ENCODE peak calls at places on chromosomes 2 and 18, in ten cellular contexts. L, U, K, R, N, O, Z, T, F and P are unnamed samples.

GRCh38 chr2:209145941-209146681 is 277.7 kb upstream of the MAP2 start:
- DNase-seq in N (no peak), R (no peak), L (no peak), Z (no peak), T (no peak), O (no peak), K (no peak), F (no peak), U (no peak), P (no peak)

GRCh38 chr2:86541282-86541681 is 22.0 kb downstream of the CHMP3 start:
- DNase-seq in N (no peak), T (no peak), O (no peak), Z (no peak), F (no peak), R (no peak), K (no peak), L (no peak), U (no peak), P (no peak)

GRCh38 chr2:24576617-24577016 is 85.6 kb downstream of the NCOA1 start:
- DNase-seq in N (no peak), K (no peak), T (no peak), L (no peak), Z (no peak), F (no peak), R (no peak), U (no peak), O (no peak), P (no peak)

GRCh38 chr18:77101410-77102245 is 31.0 kb downstream of the MBP start:
- DNase-seq in T (peak), O (peak), K (peak), R (peak), L (no peak), Z (peak), U (peak), F (peak), N (peak), P (peak)

GRCh38 chr2:28201711-28202180 is 190.9 kb upstream of the FOSL2 start:
- DNase-seq in T (no peak), K (no peak), L (no peak), U (no peak), R (no peak), N (peak), O (no peak), F (no peak), Z (no peak), P (no peak)

GRCh38 chr2:152036611-152037469 is 62.0 kb downstream of the CACNB4 start:
- DNase-seq in U (peak), T (no peak), R (peak), L (no peak), F (peak), Z (no peak), N (no peak), K (peak), O (peak), P (no peak)

GRCh38 chr2:16824472-16824871 is 158.8 kb upstream of the CYRIA start:
- DNase-seq in R (no peak), U (no peak), T (no peak), N (no peak), K (no peak), F (no peak), O (no peak), Z (no peak), L (no peak), P (no peak)

GRCh38 chr2:139369423-139370409 is 589.5 kb upstream of the NXPH2 start:
- DNase-seq in T (no peak), Z (no peak), N (no peak), U (no peak), K (no peak), L (no peak), F (no peak), O (no peak), R (no peak), P (no peak)

GRCh38 chr18:80145191-80145799 is 36.2 kb downstream of the ADNP2 start:
- DNase-seq in R (no peak), T (no peak), F (no peak), U (no peak), L (no peak), N (no peak), O (peak), Z (no peak), K (no peak), P (no peak)

GRCh38 chr18:76459687-76460350 is 35.2 kb downstream of the ZNF516 start:
- DNase-seq in K (peak), O (peak), Z (no peak), R (peak), F (peak), T (no peak), L (no peak), N (peak), U (no peak), P (peak)

GRCh38 chr2:240957656-240958365 is 40.6 kb upstream of the SNED1 start:
- DNase-seq in T (no peak), L (no peak), F (peak), U (no peak), N (no peak), R (peak), O (no peak), K (no peak), Z (no peak), P (no peak)

GRCh38 chr18:48866028-48866733 is 84.6 kb downstream of the SMAD7 start:
- DNase-seq in L (no peak), T (no peak), F (peak), Z (peak), U (no peak), O (peak), K (peak), R (peak), N (no peak), P (peak)

GRCh38 chr2:233295891-233296290 is 11.7 kb upstream of the SAG start:
- DNase-seq in R (no peak), T (no peak), K (no peak), Z (no peak), O (no peak), U (no peak), L (no peak), N (no peak), F (no peak), P (no peak)

GRCh38 chr2:16034151-16034974 is 94.0 kb downstream of the MYCN start:
- DNase-seq in U (no peak), O (no peak), L (no peak), F (no peak), R (no peak), Z (no peak), K (no peak), T (no peak), N (no peak), P (no peak)

GRCh38 chr18:39389800-39390379 is 1824.3 kb upstream of the CELF4 start:
- DNase-seq in T (no peak), O (no peak), Z (no peak), R (no peak), K (no peak), F (no peak), N (peak), L (no peak), U (no peak), P (no peak)

GRCh38 chr2:230124792-230125452 is 56.2 kb upstream of the SLC16A14 start:
- DNase-seq in R (no peak), Z (peak), K (no peak), F (no peak), L (peak), U (no peak), O (no peak), T (no peak), N (no peak), P (no peak)

GRCh38 chr18:2354292-2354691 is 217.0 kb downstream of the METTL4 start:
- DNase-seq in U (no peak), K (no peak), Z (no peak), O (no peak), T (no peak), L (no peak), N (no peak), F (no peak), R (no peak), P (no peak)

GRCh38 chr2:41020318-41020717 is 568.4 kb upstream of the SLC8A1 start:
- DNase-seq in K (no peak), Z (no peak), O (no peak), L (no peak), U (no peak), T (no peak), N (no peak), R (no peak), F (no peak), P (no peak)

GRCh38 chr2:82307510-82307909 is 2003.0 kb upstream of the LRRTM1 start:
- DNase-seq in F (no peak), T (no peak), R (no peak), Z (no peak), K (no peak), N (no peak), U (no peak), O (no peak), L (no peak), P (no peak)

GRCh38 chr2:201258666-201258999 is 1.7 kb upstream of the CASP8 start:
- DNase-seq in R (no peak), K (no peak), N (no peak), Z (no peak), O (no peak), F (no peak), T (no peak), U (no peak), L (no peak), P (no peak)
- H3K4me3 ChIP-seq in R (peak), K (peak), N (peak), Z (peak), O (peak), F (peak), T (peak), U (peak), L (peak), P (peak)

GRCh38 chr2:35976611-35977010 is 379.0 kb upstream of the CRIM1 start:
- DNase-seq in F (no peak), O (no peak), T (no peak), R (no peak), N (no peak), U (no peak), Z (no peak), L (no peak), K (no peak), P (no peak)

GRCh38 chr2:35978218-35978617 is 377.4 kb upstream of the CRIM1 start:
- DNase-seq in N (no peak), F (no peak), K (no peak), U (no peak), L (no peak), R (no peak), T (no peak), Z (no peak), O (no peak), P (no peak)

GRCh38 chr2:35973737-35974132 is 381.8 kb upstream of the CRIM1 start:
- DNase-seq in F (no peak), T (no peak), L (no peak), U (no peak), R (no peak), N (peak), Z (no peak), O (no peak), K (no peak), P (no peak)

DNA sequence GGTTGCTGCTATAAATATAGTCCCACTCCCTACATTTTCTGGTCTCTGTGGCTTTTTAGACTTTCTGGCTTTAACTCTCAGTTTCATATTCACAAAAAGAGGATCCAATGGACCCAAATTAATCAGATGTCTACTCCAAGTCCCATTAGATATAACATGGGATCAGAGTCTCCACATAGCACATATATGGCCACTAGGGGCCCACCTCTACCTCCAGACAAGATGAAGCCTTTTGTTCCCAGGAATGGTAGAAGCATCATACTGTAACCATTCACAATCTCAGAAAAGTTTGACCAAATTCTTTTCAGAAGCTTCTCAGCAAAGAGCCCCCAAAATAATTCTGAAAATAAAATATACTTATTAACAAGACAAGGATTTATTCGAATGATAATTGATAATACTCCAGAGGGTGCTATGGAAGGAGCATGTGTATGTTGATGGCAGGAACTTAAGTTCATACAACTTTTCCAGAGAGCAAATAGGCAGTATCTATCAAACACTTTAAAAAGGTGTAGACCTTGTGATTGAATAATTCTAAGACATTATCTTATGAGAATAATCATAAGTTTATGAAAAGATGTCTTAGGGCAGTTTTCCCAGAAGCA is 382.3 kb upstream of the CRIM1 start:
- DNase-seq in K (peak), N (no peak), L (no peak), T (no peak), Z (no peak), U (no peak), O (peak), F (peak), R (peak), P (no peak)
- TF ChIP-seq CTCF in K (peak), N (peak), L (peak), T (peak), Z (no peak), U (peak), O (peak), F (peak), R (peak), P (peak)

DNA sequence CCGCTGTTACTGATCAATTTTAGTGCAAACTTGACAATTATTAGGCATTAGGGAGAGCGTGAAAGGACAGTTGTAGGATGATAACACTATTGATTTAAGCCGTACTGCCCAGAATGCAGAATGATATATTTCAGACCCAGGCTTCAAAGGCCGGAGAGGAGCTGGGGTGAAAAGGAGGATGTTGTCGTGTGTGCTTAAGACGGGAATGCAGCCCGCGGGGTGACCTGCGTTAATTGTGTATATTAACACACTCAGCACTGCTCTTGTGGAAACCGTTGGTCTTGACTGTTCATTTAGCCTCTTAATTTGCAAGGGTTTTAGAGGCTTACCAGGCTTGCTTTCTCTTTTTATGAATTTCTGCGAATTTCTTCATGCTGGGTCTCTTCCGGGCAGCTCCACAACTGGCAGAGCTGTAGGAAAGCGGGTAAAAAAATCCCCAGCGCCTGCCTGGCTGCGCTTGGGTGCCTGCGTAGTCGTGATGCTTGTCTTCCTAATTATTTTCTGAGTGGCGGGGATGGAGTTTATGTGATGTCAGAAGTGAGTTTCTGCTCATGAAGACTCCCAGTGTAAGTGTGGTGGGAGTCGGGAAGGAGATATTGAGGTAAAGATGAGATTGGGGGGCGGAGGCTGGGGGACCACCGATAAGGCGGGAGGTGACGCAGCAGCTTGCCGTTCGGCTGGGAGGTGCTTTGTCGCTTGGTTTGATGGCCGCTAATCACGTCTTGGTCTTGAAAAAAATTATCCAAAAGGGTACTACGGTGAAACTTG is 229.7 kb downstream of the LDLRAD4 start:
- DNase-seq in K (no peak), U (no peak), O (no peak), N (no peak), T (no peak), Z (no peak), F (no peak), R (no peak), L (no peak), P (no peak)
- H3K4me3 ChIP-seq in K (no peak), U (no peak), O (no peak), N (peak), T (no peak), Z (no peak), F (peak), R (no peak), L (no peak), P (no peak)

GRCh38 chr2:50402654-50402960 is 629.3 kb downstream of the NRXN1 start:
- DNase-seq in L (no peak), F (no peak), R (no peak), O (no peak), T (no peak), N (no peak), K (no peak), Z (no peak), U (no peak), P (no peak)

GRCh38 chr2:50398101-50398500 is 633.8 kb downstream of the NRXN1 start:
- DNase-seq in T (no peak), K (no peak), N (no peak), R (no peak), O (no peak), Z (no peak), L (no peak), F (no peak), U (no peak), P (no peak)

GRCh38 chr2:50396301-50396637 is 635.7 kb downstream of the NRXN1 start:
- DNase-seq in O (no peak), F (no peak), K (no peak), U (no peak), R (no peak), Z (no peak), N (no peak), T (no peak), L (no peak), P (no peak)

GRCh38 chr2:50401772-50402653 is 629.9 kb downstream of the NRXN1 start:
- DNase-seq in L (no peak), U (no peak), T (no peak), N (peak), O (peak), R (peak), F (peak), Z (no peak), K (peak), P (no peak)
- TF ChIP-seq CTCF in L (peak), U (no peak), T (peak), N (peak), O (peak), R (peak), F (peak), Z (no peak), K (peak), P (peak)

GRCh38 chr2:119365436-119365835 is 1.2 kb downstream of the C2orf76 start:
- DNase-seq in T (no peak), K (no peak), U (no peak), L (no peak), F (no peak), R (no peak), N (no peak), O (no peak), Z (no peak), P (no peak)

GRCh38 chr2:119366161-119366648 is 429 bp downstream of the C2orf76 start:
- DNase-seq in F (peak), L (no peak), Z (no peak), U (no peak), R (peak), N (no peak), T (no peak), O (peak), K (peak), P (no peak)

GRCh38 chr2:119366649-119367471 is at the start of the genes C2orf76 and DBI:
- DNase-seq in F (peak), T (peak), Z (peak), K (peak), R (peak), N (peak), L (peak), O (peak), U (peak), P (peak)

GRCh38 chr2:119367472-119368099 is 809 bp downstream of the DBI start:
- DNase-seq in K (no peak), U (peak), L (peak), O (no peak), T (peak), N (no peak), Z (peak), F (peak), R (peak), P (no peak)

GRCh38 chr2:119364798-119365197 is 1.8 kb downstream of the C2orf76 start:
- DNase-seq in R (no peak), T (no peak), K (no peak), L (no peak), U (no peak), N (no peak), O (no peak), F (no peak), Z (no peak), P (no peak)
- H3K4me3 ChIP-seq in R (no peak), T (peak), K (no peak), L (no peak), U (no peak), N (no peak), O (no peak), F (no peak), Z (no peak), P (no peak)

GRCh38 chr2:219836647-219837177 is 209.3 kb downstream of the SLC4A3 start:
- DNase-seq in F (peak), Z (no peak), N (no peak), L (no peak), K (peak), T (no peak), U (no peak), O (peak), R (no peak), P (peak)
- TF ChIP-seq CTCF in F (peak), Z (no peak), N (peak), L (peak), K (peak), T (peak), U (no peak), O (peak), R (peak), P (peak)